ENCODE peak calls at places on chromosomes 2 and 18, in five cellular contexts. H, W, N, C and I are unnamed samples.

GRCh38 chr2:164178835-164179470 is 442.3 kb downstream of the GRB14 start:
- DNase-seq in H (peak; percentile 15), W (no peak), N (no peak), C (no peak), I (no peak)

GRCh38 chr2:138023298-138023697 is 59.0 kb downstream of the HNMT start:
- DNase-seq in H (no peak), W (peak; percentile 74), N (no peak), C (no peak), I (no peak)

GRCh38 chr18:77068321-77068841 is 64.2 kb downstream of the MBP start:
- DNase-seq in H (peak; percentile 66), W (no peak), N (no peak), C (no peak), I (no peak)

GRCh38 chr2:168278424-168278888 is 31.1 kb upstream of the STK39 start:
- DNase-seq in H (peak; percentile 70), W (no peak), N (no peak), C (no peak), I (no peak)

GRCh38 chr2:17918789-17919188 is 40.3 kb downstream of the KCNS3 start:
- DNase-seq in H (no peak), W (no peak), N (no peak), C (no peak), I (no peak)

GRCh38 chr2:192675640-192676039 is 480.9 kb upstream of the TMEFF2 start:
- DNase-seq in H (no peak), W (no peak), N (no peak), C (no peak), I (no peak)

GRCh38 chr2:132609101-132609890 is 60.7 kb downstream of the LYPD1 start:
- DNase-seq in H (no peak), W (no peak), N (no peak), C (no peak), I (no peak)

GRCh38 chr2:215528555-215528954 is 92.7 kb upstream of the FN1 start:
- DNase-seq in H (peak; percentile 91), W (no peak), N (peak; percentile 98), C (no peak), I (no peak)

GRCh38 chr18:12470382-12471090 is 62.8 kb downstream of the PRELID3A start:
- DNase-seq in H (no peak), W (no peak), N (no peak), C (no peak), I (no peak)

GRCh38 chr2:74317696-74318095 is 25.5 kb downstream of the SLC4A5 start:
- DNase-seq in H (no peak), W (no peak), N (no peak), C (no peak), I (no peak)

GRCh38 chr2:122145805-122146204 is 390.4 kb downstream of the TSN start:
- DNase-seq in H (no peak), W (no peak), N (no peak), C (no peak), I (no peak)

GRCh38 chr2:121175326-121175725 is 109.7 kb downstream of the TFCP2L1 start:
- DNase-seq in H (no peak), W (no peak), N (no peak), C (no peak), I (no peak)

GRCh38 chr18:24016643-24017042 is 2.1 kb downstream of the TTC39C start:
- DNase-seq in H (no peak), W (no peak), N (no peak), C (no peak), I (no peak)

GRCh38 chr18:78414302-78414701 is 565.3 kb upstream of the SALL3 start:
- DNase-seq in H (no peak), W (no peak), N (no peak), C (no peak), I (no peak)

GRCh38 chr18:74166397-74166796 is 18.1 kb downstream of the TIMM21 start:
- DNase-seq in H (no peak), W (no peak), N (no peak), C (no peak), I (no peak)

GRCh38 chr2:147845608-147846002 is 776 bp downstream of the ACVR2A start:
- DNase-seq in H (peak; percentile 22), W (no peak), N (no peak), C (no peak), I (no peak)

GRCh38 chr2:16171425-16171920 is 231.1 kb downstream of the MYCN start:
- DNase-seq in H (no peak), W (no peak), N (no peak), C (no peak), I (no peak)

GRCh38 chr2:141348481-141348880 is 782.3 kb downstream of the LRP1B start:
- DNase-seq in H (peak; percentile 79), W (no peak), N (no peak), C (no peak), I (no peak)

GRCh38 chr2:123762221-123762620 is 262.9 kb upstream of the CNTNAP5 start:
- DNase-seq in H (no peak), W (no peak), N (no peak), C (no peak), I (no peak)
- TF ChIP-seq CTCF in H (no peak), W (no peak), N (no peak), C (no peak), I (no peak)

GRCh38 chr2:6822394-6822793 is 43.3 kb downstream of the CMPK2 start:
- DNase-seq in H (no peak), W (no peak), N (no peak), C (no peak), I (no peak)

GRCh38 chr2:6827516-6828298 is 38.0 kb downstream of the CMPK2 start:
- DNase-seq in H (peak; percentile 58), W (no peak), N (no peak), C (no peak), I (no peak)

GRCh38 chr2:6823111-6823510 is 42.6 kb downstream of the CMPK2 start:
- DNase-seq in H (peak; percentile 10), W (no peak), N (peak; percentile 70), C (no peak), I (no peak)

GRCh38 chr2:6826081-6826913 is 39.4 kb downstream of the CMPK2 start:
- DNase-seq in H (peak; percentile 67), W (peak; percentile 88), N (no peak), C (no peak), I (no peak)

GRCh38 chr2:6824962-6825361 is 40.7 kb downstream of the CMPK2 start:
- DNase-seq in H (peak; percentile 38), W (no peak), N (peak; percentile 53), C (no peak), I (no peak)
- TF ChIP-seq CTCF in H (no peak), W (no peak), N (no peak), C (no peak), I (no peak)

DNA sequence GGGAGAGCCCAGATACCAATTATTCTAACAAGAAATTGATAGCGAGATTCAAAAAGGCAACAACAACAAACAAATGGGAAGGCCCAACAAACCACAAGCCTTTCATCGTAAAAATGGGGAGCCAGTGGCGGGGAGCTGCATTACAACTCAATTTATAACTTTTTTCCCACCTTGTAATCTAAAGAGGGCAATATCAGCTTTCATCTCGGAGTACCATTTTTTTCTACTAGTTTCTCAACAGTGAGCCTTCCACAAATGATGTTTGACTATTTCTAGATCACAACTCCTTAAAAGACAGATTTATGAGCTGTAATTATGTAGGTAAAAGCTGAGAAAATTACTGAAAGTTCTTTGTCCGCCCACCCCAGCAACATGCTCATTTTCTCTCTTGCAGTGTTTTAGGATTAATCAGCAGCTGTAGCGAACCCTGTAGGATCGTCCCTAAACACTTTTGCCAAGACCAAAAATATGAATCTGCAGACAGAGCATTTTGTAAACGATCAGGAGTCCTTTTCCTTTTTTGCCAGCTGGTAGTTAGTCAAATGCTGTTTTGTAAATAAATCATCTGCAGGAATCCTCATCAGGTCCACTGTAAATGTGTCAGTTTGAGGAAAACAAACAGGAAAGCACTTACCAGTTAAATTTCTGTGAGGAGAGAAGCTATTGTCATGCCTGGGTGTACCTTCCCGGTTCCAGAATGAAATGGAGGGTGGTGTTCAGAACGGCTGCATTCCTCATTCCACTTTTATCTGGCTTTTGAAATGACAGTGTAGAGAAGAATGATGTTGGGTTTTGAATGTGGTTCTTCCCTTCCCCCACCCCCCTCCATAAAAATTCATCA is 53.2 kb downstream of the EEF1B2 start:
- DNase-seq in H (peak; percentile 69), W (no peak), N (no peak), C (no peak), I (no peak)
- TF ChIP-seq CTCF in H (peak; percentile 6), W (no peak), N (no peak), C (no peak), I (peak; percentile 35)

DNA sequence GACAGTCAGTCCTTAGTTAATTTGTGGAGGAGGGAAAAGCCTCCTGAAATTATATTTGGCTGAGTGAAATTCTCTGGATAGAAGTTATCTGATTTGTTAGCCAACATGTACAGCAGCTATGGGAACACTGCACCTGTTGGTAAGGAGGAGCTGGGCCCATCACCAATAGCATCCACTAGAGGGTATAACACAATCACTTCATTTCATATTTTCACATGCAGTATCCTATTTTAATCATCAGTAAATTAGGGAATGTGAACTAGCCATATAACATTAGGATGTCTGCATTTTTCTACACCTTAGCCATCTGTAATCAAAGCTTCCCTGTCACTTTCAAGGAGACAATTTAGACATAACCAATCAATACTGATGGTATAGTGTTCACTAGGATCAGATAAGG is 818.4 kb upstream of the CDH2 start:
- DNase-seq in H (peak; percentile 7), W (no peak), N (no peak), C (no peak), I (no peak)
- TF ChIP-seq CTCF in H (peak; percentile 31), W (no peak), N (peak; percentile 32), C (no peak), I (peak; percentile 39)

GRCh38 chr2:45242161-45242741 is 233.0 kb upstream of the SIX2 start:
- DNase-seq in H (peak; percentile 34), W (no peak), N (no peak), C (no peak), I (no peak)

GRCh38 chr2:45241061-45241561 is 231.9 kb upstream of the SIX2 start:
- DNase-seq in H (peak; percentile 29), W (no peak), N (no peak), C (no peak), I (no peak)

GRCh38 chr2:45237128-45237527 is 227.9 kb upstream of the SIX2 start:
- DNase-seq in H (peak; percentile 46), W (no peak), N (no peak), C (no peak), I (no peak)

GRCh38 chr2:45236268-45236667 is 227.0 kb upstream of the SIX2 start:
- DNase-seq in H (no peak), W (no peak), N (no peak), C (no peak), I (no peak)

GRCh38 chr2:45237850-45238542 is 228.7 kb upstream of the SIX2 start:
- DNase-seq in H (peak; percentile 93), W (peak; percentile 11), N (peak; percentile 86), C (no peak), I (no peak)
- TF ChIP-seq CTCF in H (peak; percentile 33), W (no peak), N (peak; percentile 39), C (no peak), I (no peak)

DNA sequence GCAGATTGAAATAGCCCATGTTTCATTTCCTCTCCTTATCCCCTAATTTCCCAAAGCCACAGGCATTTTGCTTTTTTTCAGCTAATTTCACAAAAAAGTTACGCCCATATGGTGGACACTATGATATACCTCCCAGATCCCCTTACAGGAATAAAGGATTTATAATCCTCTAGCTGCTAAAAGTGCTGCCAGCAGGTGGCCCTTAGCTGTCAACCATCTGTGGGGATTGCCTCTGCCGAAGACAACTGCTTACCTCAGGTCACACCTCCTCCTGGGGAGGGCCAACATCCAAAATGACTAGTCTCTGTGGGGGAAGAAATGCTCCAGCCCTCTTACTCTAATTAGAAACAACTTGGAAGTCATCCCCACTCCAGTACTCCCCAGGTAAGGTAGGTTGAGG is 61.0 kb upstream of the EPB41L3 start:
- DNase-seq in H (no peak), W (no peak), N (no peak), C (no peak), I (no peak)
- TF ChIP-seq CTCF in H (no peak), W (no peak), N (no peak), C (no peak), I (no peak)